ENCODE peak calls at places on chromosomes 1 and 21, in eight cellular contexts. N is osteoblast, T is cardiac fibroblast, B is fibroblast of mammary gland, O is HCT116, J is right atrium auricular region, D is coronary artery, W is OCI-LY7. Z is an unnamed sample.

GRCh38 chr1:153805929-153806750 is 30.9 kb downstream of the SLC27A3 start:
- DNase-seq in N (no peak), T (no peak), B (no peak), O (no peak), J (no peak), D (peak), W (no peak), Z (no peak)

GRCh38 chr1:228043281-228043845 is 36.6 kb downstream of the WNT3A start:
- DNase-seq in N (peak), T (no peak), B (peak), O (no peak), J (no peak), D (peak), W (no peak), Z (no peak)

GRCh38 chr1:182264187-182264586 is 127.4 kb downstream of the GLUL start:
- DNase-seq in N (no peak), T (no peak), B (no peak), O (no peak), J (no peak), D (no peak), W (no peak), Z (no peak)

GRCh38 chr1:65558215-65558614 is 137.7 kb downstream of the LEPR start:
- DNase-seq in N (no peak), T (peak), B (peak), O (no peak), J (no peak), D (no peak), W (no peak), Z (peak)

GRCh38 chr1:1079408-1080121 is 5.5 kb upstream of the RNF223 start:
- DNase-seq in N (peak), T (peak), B (peak), O (peak), J (peak), D (no peak), W (no peak), Z (peak)

GRCh38 chr21:38438476-38438893 is 59.8 kb downstream of the ERG start:
- DNase-seq in N (peak), T (peak), B (peak), O (no peak), J (peak), D (peak), W (no peak), Z (peak)

GRCh38 chr21:44618909-44619308 is 7.0 kb downstream of the KRTAP10-8 start:
- DNase-seq in N (no peak), T (no peak), B (no peak), O (no peak), J (peak), D (no peak), W (peak), Z (no peak)

GRCh38 chr1:152111515-152111968 is 3.7 kb downstream of the TCHH start:
- DNase-seq in N (no peak), T (peak), B (peak), O (no peak), J (no peak), D (no peak), W (no peak), Z (peak)

DNA sequence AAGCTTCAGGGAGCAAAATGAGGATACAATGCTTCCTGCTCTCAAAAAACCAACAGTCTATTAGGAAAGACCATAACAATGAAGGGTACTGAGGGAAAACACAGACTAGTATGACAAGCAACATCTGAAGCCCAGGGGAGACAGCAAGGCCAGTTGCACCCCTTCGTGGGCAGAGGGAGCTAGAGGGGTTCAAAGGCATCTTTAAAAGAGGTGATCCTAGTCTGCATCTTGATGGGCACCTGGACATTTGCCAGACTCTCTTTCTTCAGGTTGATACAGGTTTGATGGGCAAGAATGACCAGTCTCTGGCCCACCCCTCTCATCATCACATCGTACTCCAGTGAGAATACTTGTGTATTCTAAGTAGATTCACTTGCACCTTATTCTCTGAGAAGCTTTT is 177.7 kb downstream of the VAV3 start:
- DNase-seq in N (peak), T (no peak), B (peak), O (no peak), J (no peak), D (no peak), W (peak), Z (no peak)
- TF ChIP-seq CTCF in N (peak), T (no peak), B (peak), O (no peak), J (no peak), D (no peak), W (peak), Z (no peak)

DNA sequence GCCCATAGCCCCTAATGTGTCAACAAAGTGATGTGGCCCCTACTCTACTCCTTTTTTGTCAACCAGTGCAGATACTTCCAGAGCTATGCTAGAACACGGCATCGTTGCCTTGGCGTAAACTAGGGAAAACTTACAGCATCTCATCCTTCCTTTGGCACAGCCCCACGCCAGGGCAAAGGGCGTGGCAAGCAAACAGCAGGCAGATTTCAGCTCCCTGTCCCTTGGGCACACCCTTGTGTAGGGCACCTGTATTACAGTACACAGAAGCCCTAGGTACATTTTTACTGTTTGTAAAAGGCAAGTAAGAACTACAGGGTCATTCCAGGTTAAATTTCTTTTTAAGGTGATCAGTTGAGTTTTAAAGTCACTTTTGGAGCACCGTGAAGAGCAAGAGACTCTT is 29.3 kb downstream of the PRDX6 start:
- DNase-seq in N (no peak), T (no peak), B (no peak), O (peak), J (no peak), D (no peak), W (no peak), Z (no peak)
- H3K4me3 ChIP-seq in N (no peak), T (no peak), B (no peak), O (no peak), J (no peak), D (no peak), W (no peak), Z (no peak)

DNA sequence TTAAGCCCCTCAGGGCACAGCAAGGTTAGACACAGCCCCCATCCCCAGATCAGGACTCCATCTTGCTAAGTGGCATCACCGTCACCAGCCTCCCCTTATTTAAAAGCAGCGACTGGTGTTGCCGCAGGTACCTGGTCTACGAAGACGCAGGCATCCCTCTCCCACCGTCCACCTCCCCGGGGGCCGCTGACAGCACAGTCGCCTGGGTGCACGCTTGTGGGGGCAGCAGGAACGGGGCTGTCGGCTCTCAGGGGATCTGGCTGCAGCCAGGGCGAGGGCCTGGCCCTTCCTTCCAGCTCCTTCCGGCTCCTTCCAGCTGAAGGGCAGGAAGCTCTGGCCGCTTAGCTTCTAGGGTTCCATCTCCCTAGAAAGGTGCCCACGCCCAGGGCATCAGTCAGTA is 17.6 kb upstream of the CCDC27 start:
- DNase-seq in N (no peak), T (no peak), B (no peak), O (no peak), J (no peak), D (no peak), W (no peak), Z (no peak)
- TF ChIP-seq CTCF in N (no peak), T (no peak), B (no peak), O (no peak), J (no peak), D (no peak), W (no peak), Z (no peak)

GRCh38 chr1:113913312-113913668 is 8.2 kb downstream of the DCLRE1B start:
- DNase-seq in N (no peak), T (no peak), B (no peak), O (no peak), J (no peak), D (no peak), W (no peak), Z (no peak)

GRCh38 chr1:113916974-113917373 is 11.8 kb downstream of the DCLRE1B start:
- DNase-seq in N (no peak), T (no peak), B (no peak), O (no peak), J (no peak), D (no peak), W (no peak), Z (no peak)

GRCh38 chr1:113913887-113914664 is 8.9 kb downstream of the DCLRE1B start:
- DNase-seq in N (no peak), T (no peak), B (no peak), O (no peak), J (no peak), D (no peak), W (no peak), Z (no peak)

GRCh38 chr1:113917400-113918082 is 11.6 kb upstream of the HIPK1 start:
- DNase-seq in N (peak), T (no peak), B (peak), O (no peak), J (no peak), D (no peak), W (no peak), Z (no peak)

DNA sequence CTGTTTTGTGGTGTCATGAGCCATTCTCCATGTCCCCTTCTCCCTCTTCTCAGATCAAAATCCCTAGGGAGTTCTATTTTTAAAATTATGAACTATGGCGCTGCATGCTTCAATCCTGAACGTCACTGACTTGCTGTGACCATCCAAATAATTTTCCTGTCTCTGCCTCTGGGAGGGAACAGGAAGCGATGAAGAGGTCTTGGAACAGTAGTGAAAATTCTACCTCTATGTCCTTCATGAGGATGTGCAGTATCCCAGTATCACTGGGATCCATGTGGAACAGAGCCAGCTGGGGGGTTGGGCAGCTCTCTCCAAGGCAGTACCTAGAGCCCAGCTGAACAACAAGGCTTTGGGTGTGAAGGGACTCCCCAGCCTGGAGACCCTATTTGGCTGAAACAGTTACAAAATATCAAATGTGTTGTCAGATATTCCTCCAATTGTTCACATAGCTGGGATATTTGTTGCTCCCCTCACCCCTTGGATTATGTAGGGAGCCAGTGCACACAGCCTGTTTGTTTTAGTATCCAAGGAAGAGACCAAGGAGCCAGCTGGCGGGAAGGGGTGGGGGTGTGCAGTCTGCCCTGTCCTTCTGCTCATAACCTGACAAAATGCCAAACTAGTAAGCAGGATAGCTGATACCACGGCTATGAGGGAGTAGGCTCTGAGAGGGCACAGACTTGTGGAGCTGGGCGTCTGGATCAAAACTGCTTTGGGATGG is 7.6 kb downstream of the DCLRE1B start:
- DNase-seq in N (no peak), T (peak), B (peak), O (no peak), J (peak), D (peak), W (no peak), Z (peak)
- H3K4me3 ChIP-seq in N (no peak), T (no peak), B (no peak), O (no peak), J (peak), D (peak), W (no peak), Z (no peak)

GRCh38 chr1:199463521-199464127 is 563.9 kb upstream of the NR5A2 start:
- DNase-seq in N (no peak), T (peak), B (peak), O (peak), J (no peak), D (no peak), W (peak), Z (peak)
- TF ChIP-seq CTCF in N (peak), T (peak), B (peak), O (peak), J (no peak), D (no peak), W (peak), Z (peak)

DNA sequence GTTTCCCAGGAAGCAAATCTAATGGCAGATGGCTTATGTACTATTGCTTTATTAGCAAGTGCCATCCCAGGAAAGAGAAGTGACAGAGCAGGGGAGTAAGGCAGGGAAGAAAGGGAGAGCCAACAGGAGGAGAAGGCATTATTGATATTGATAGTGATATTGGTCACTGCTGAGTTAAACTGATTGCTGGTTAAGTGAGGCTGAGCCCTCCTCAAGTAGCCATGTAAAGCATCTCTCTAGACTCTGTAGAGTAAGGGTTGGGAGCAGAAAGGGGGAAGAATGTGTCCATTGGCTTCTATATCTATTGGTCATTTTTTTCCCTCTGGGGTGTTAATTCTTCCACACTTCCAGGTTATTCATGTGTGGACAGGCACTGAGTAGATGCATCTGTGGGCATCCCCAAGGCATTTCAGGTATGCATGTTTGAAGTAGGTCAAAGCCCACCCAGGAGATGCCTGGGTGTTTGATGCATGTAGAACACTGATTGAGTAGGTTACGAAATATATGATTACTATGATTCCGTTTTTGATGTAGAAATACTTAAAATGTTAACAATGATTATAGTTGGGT is 290.5 kb upstream of the DPYD start:
- DNase-seq in N (no peak), T (no peak), B (no peak), O (no peak), J (no peak), D (no peak), W (no peak), Z (no peak)
- H3K4me3 ChIP-seq in N (no peak), T (no peak), B (no peak), O (no peak), J (no peak), D (no peak), W (no peak), Z (no peak)

GRCh38 chr1:76867342-76868130 is at the start of gene ST6GALNAC5:
- DNase-seq in N (peak), T (peak), B (peak), O (no peak), J (no peak), D (no peak), W (no peak), Z (no peak)
- TF ChIP-seq CTCF in N (no peak), T (no peak), B (no peak), O (no peak), J (no peak), D (no peak), W (no peak), Z (no peak)